ENCODE peak calls at places on chromosome 3, in eight cellular contexts. One of them, this sample, is unnamed.

GRCh38 chr3:9779197-9779596 is 9.4 kb upstream of the CAMK1 start:
- DNase-seq in substantia nigra: no peak
- DNase-seq in heart right ventricle: no peak
- DNase-seq in PC-3: no peak
- DNase-seq in esophagus squamous epithelium: no peak
- DNase-seq in SJSA1: no peak
- DNase-seq in foreskin keratinocyte: no peak
- DNase-seq in A549: no peak
- DNase-seq in this sample: no peak

GRCh38 chr3:10213156-10213792 is 35.0 kb upstream of the TATDN2 start:
- DNase-seq in substantia nigra: no peak
- DNase-seq in A549: no peak
- DNase-seq in PC-3: no peak
- DNase-seq in foreskin keratinocyte: no peak
- DNase-seq in esophagus squamous epithelium: no peak
- DNase-seq in heart right ventricle: no peak
- DNase-seq in SJSA1: no peak
- DNase-seq in this sample: no peak

GRCh38 chr3:130828931-130829574 is 64.8 kb upstream of the ATP2C1 start:
- DNase-seq in A549: no peak
- DNase-seq in foreskin keratinocyte: no peak
- DNase-seq in heart right ventricle: no peak
- DNase-seq in substantia nigra: no peak
- DNase-seq in SJSA1: no peak
- DNase-seq in PC-3: no peak
- DNase-seq in esophagus squamous epithelium: no peak
- DNase-seq in this sample: no peak

GRCh38 chr3:14602804-14603644 is 48.5 kb upstream of the CCDC174 start:
- DNase-seq in foreskin keratinocyte: no peak
- DNase-seq in esophagus squamous epithelium: no peak
- DNase-seq in SJSA1: no peak
- DNase-seq in PC-3: peak; percentile 11
- DNase-seq in heart right ventricle: no peak
- DNase-seq in substantia nigra: no peak
- DNase-seq in A549: no peak
- DNase-seq in this sample: no peak

GRCh38 chr3:43581343-43581742 is 40.5 kb downstream of the ANO10 start:
- DNase-seq in PC-3: peak; percentile 4
- DNase-seq in substantia nigra: no peak
- DNase-seq in esophagus squamous epithelium: no peak
- DNase-seq in A549: no peak
- DNase-seq in SJSA1: no peak
- DNase-seq in heart right ventricle: no peak
- DNase-seq in foreskin keratinocyte: peak; percentile 38
- DNase-seq in this sample: no peak

GRCh38 chr3:126908752-126909275 is 74.1 kb upstream of the PLXNA1 start:
- DNase-seq in SJSA1: no peak
- DNase-seq in esophagus squamous epithelium: no peak
- DNase-seq in PC-3: no peak
- DNase-seq in foreskin keratinocyte: no peak
- DNase-seq in heart right ventricle: no peak
- DNase-seq in A549: no peak
- DNase-seq in substantia nigra: no peak
- DNase-seq in this sample: no peak

GRCh38 chr3:169966951-169967915 is 626 bp downstream of the SEC62 start:
- DNase-seq in A549: peak; percentile 24
- DNase-seq in substantia nigra: peak; percentile 47
- DNase-seq in PC-3: peak; percentile 30
- DNase-seq in esophagus squamous epithelium: no peak
- DNase-seq in heart right ventricle: peak; percentile 63
- DNase-seq in foreskin keratinocyte: peak; percentile 44
- DNase-seq in SJSA1: peak; percentile 48
- DNase-seq in this sample: peak; percentile 84

GRCh38 chr3:11213810-11214450 is 58.3 kb upstream of the ATG7 start:
- DNase-seq in SJSA1: no peak
- DNase-seq in foreskin keratinocyte: no peak
- DNase-seq in PC-3: no peak
- DNase-seq in substantia nigra: no peak
- DNase-seq in heart right ventricle: no peak
- DNase-seq in esophagus squamous epithelium: no peak
- DNase-seq in A549: no peak
- DNase-seq in this sample: no peak

GRCh38 chr3:50536471-50537180 is 30.9 kb downstream of the C3orf18 start:
- DNase-seq in SJSA1: no peak
- DNase-seq in PC-3: no peak
- DNase-seq in esophagus squamous epithelium: no peak
- DNase-seq in heart right ventricle: no peak
- DNase-seq in A549: no peak
- DNase-seq in substantia nigra: no peak
- DNase-seq in foreskin keratinocyte: no peak
- DNase-seq in this sample: peak; percentile 56

GRCh38 chr3:99875573-99875924 is 57.9 kb downstream of the CMSS1 start:
- DNase-seq in SJSA1: no peak
- DNase-seq in foreskin keratinocyte: no peak
- DNase-seq in esophagus squamous epithelium: no peak
- DNase-seq in substantia nigra: no peak
- DNase-seq in PC-3: no peak
- DNase-seq in heart right ventricle: no peak
- DNase-seq in A549: peak; percentile 13
- DNase-seq in this sample: no peak

DNA sequence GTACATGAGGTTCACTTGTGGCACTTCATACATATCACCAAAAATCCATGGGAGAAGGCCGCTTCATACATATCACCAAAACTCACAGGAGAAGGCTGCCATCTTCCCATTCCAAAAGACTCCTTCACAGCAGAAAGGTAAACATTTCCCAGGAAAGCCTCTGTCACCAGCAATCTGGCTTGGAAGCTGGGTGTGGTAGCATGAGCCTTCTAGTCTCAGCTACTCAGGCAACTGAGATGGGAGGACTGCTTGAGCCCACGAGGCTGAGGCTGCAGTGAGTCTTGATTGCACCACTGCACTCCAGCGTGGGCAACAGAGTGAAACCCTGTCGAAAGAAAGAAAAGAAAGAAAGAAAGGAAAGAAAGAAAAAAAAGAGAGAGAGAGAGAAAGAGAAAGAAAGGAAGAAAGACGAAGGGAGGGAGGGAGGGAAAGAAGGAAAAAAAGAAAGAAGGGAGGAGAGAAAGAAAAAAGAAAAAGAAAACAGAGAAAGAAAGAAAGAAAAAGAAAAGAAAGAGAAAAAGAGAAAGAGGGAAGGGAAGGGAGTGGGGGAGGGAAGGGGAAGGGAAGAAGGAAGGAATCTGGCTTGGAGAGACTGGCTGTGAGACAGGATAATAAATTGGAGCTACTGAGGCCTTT is 7.2 kb downstream of the LRIG1 start:
- DNase-seq in substantia nigra: no peak
- DNase-seq in heart right ventricle: no peak
- DNase-seq in A549: no peak
- DNase-seq in PC-3: no peak
- DNase-seq in esophagus squamous epithelium: no peak
- DNase-seq in SJSA1: no peak
- DNase-seq in foreskin keratinocyte: no peak
- DNase-seq in this sample: no peak
- H3K27ac ChIP-seq in substantia nigra: no peak overlapping the region
- H3K27ac ChIP-seq in heart right ventricle: peak overlapping the region; percentile 94
- H3K27ac ChIP-seq in A549: no peak overlapping the region
- H3K27ac ChIP-seq in PC-3: no peak overlapping the region
- H3K27ac ChIP-seq in esophagus squamous epithelium: no peak overlapping the region
- H3K27ac ChIP-seq in SJSA1: no peak overlapping the region
- H3K27ac ChIP-seq in foreskin keratinocyte: no peak overlapping the region
- H3K27ac ChIP-seq in this sample: peak overlapping the region; percentile 24

DNA sequence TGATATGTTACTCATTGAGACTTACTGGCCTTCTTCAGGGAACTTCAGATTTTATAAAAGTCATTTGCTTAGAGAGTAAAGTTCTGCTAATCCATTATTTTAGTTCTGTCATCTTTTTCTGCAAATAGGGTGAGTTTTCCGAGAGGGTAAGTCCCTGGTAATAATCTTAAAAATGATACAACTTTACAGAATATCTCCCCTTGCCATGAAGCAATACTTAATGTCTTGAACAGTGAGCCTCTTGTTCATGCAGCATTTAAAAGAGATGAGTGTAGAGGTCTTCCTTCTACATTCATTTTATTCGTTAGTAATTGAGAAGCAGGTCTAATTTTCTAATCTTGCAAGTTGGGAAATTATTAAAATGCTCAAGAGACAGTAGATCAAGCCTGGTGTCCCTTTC is 52.6 kb downstream of the MBNL1 start:
- DNase-seq in esophagus squamous epithelium: no peak
- DNase-seq in PC-3: no peak
- DNase-seq in foreskin keratinocyte: no peak
- DNase-seq in A549: no peak
- DNase-seq in SJSA1: no peak
- DNase-seq in substantia nigra: no peak
- DNase-seq in heart right ventricle: no peak
- DNase-seq in this sample: no peak
- H3K27ac ChIP-seq in esophagus squamous epithelium: peak overlapping the region; percentile 55
- H3K27ac ChIP-seq in PC-3: no peak overlapping the region
- H3K27ac ChIP-seq in foreskin keratinocyte: no peak overlapping the region
- H3K27ac ChIP-seq in A549: no peak overlapping the region
- H3K27ac ChIP-seq in SJSA1: no peak overlapping the region
- H3K27ac ChIP-seq in substantia nigra: no peak overlapping the region
- H3K27ac ChIP-seq in heart right ventricle: peak overlapping the region; percentile 56
- H3K27ac ChIP-seq in this sample: peak overlapping the region; percentile 42

GRCh38 chr3:64648927-64649906 is 38.6 kb downstream of the ADAMTS9 start:
- DNase-seq in PC-3: no peak
- DNase-seq in substantia nigra: no peak
- DNase-seq in A549: no peak
- DNase-seq in heart right ventricle: no peak
- DNase-seq in esophagus squamous epithelium: no peak
- DNase-seq in SJSA1: no peak
- DNase-seq in foreskin keratinocyte: no peak
- DNase-seq in this sample: no peak
- H3K27ac ChIP-seq in PC-3: no peak overlapping the region
- H3K27ac ChIP-seq in substantia nigra: no peak overlapping the region
- H3K27ac ChIP-seq in A549: no peak overlapping the region
- H3K27ac ChIP-seq in heart right ventricle: no peak overlapping the region
- H3K27ac ChIP-seq in esophagus squamous epithelium: no peak overlapping the region
- H3K27ac ChIP-seq in SJSA1: no peak overlapping the region
- H3K27ac ChIP-seq in foreskin keratinocyte: no peak overlapping the region
- H3K27ac ChIP-seq in this sample: no peak overlapping the region

DNA sequence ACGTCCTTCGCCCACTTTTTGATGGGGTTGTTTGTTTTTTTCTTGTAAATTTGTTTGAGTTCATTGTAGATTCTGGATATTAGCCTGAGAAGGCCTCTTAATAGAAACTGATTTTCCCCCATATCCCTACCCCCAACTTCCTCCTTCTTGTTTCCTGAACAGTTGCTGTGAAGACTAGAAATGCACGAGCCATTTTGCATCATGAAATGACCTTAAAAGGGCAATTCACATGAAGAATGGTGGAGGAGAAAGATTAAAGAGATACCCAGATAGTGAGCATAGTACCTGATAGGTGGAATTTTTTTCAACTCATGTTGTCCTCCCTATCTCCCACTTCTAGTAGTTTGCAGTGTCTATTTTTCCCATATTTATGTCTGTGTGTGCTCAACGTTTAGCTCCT is 55.2 kb upstream of the KCNH8 start:
- DNase-seq in foreskin keratinocyte: no peak
- DNase-seq in SJSA1: no peak
- DNase-seq in esophagus squamous epithelium: no peak
- DNase-seq in heart right ventricle: no peak
- DNase-seq in substantia nigra: no peak
- DNase-seq in PC-3: no peak
- DNase-seq in A549: no peak
- DNase-seq in this sample: no peak
- H3K27ac ChIP-seq in foreskin keratinocyte: no peak overlapping the region
- H3K27ac ChIP-seq in SJSA1: no peak overlapping the region
- H3K27ac ChIP-seq in esophagus squamous epithelium: no peak overlapping the region
- H3K27ac ChIP-seq in heart right ventricle: no peak overlapping the region
- H3K27ac ChIP-seq in substantia nigra: no peak overlapping the region
- H3K27ac ChIP-seq in PC-3: no peak overlapping the region
- H3K27ac ChIP-seq in A549: no peak overlapping the region
- H3K27ac ChIP-seq in this sample: no peak overlapping the region

GRCh38 chr3:146308682-146309081 is 57.8 kb upstream of the PLSCR4 start:
- DNase-seq in PC-3: peak; percentile 90
- DNase-seq in SJSA1: no peak
- DNase-seq in A549: peak; percentile 13
- DNase-seq in foreskin keratinocyte: peak; percentile 12
- DNase-seq in esophagus squamous epithelium: no peak
- DNase-seq in heart right ventricle: no peak
- DNase-seq in substantia nigra: no peak
- DNase-seq in this sample: no peak

GRCh38 chr3:146308222-146308621 is 57.3 kb upstream of the PLSCR4 start:
- DNase-seq in substantia nigra: no peak
- DNase-seq in A549: no peak
- DNase-seq in PC-3: peak; percentile 81
- DNase-seq in heart right ventricle: no peak
- DNase-seq in esophagus squamous epithelium: no peak
- DNase-seq in SJSA1: no peak
- DNase-seq in foreskin keratinocyte: peak; percentile 29
- DNase-seq in this sample: no peak

GRCh38 chr3:146300756-146301155 is 49.9 kb upstream of the PLSCR4 start:
- DNase-seq in esophagus squamous epithelium: no peak
- DNase-seq in substantia nigra: no peak
- DNase-seq in A549: no peak
- DNase-seq in heart right ventricle: no peak
- DNase-seq in PC-3: no peak
- DNase-seq in SJSA1: no peak
- DNase-seq in foreskin keratinocyte: no peak
- DNase-seq in this sample: no peak

GRCh38 chr3:146306024-146306423 is 55.1 kb upstream of the PLSCR4 start:
- DNase-seq in foreskin keratinocyte: no peak
- DNase-seq in SJSA1: no peak
- DNase-seq in esophagus squamous epithelium: no peak
- DNase-seq in PC-3: no peak
- DNase-seq in substantia nigra: no peak
- DNase-seq in A549: no peak
- DNase-seq in heart right ventricle: no peak
- DNase-seq in this sample: no peak
- H3K27ac ChIP-seq in foreskin keratinocyte: no peak overlapping the region
- H3K27ac ChIP-seq in SJSA1: no peak overlapping the region
- H3K27ac ChIP-seq in esophagus squamous epithelium: no peak overlapping the region
- H3K27ac ChIP-seq in PC-3: no peak overlapping the region
- H3K27ac ChIP-seq in substantia nigra: no peak overlapping the region
- H3K27ac ChIP-seq in A549: no peak overlapping the region
- H3K27ac ChIP-seq in heart right ventricle: no peak overlapping the region
- H3K27ac ChIP-seq in this sample: no peak overlapping the region

GRCh38 chr3:32501785-32502088 is 915 bp downstream of the CMTM6 start:
- DNase-seq in foreskin keratinocyte: no peak
- DNase-seq in A549: no peak
- DNase-seq in esophagus squamous epithelium: no peak
- DNase-seq in PC-3: no peak
- DNase-seq in substantia nigra: no peak
- DNase-seq in heart right ventricle: no peak
- DNase-seq in SJSA1: no peak
- DNase-seq in this sample: no peak
- H3K27ac ChIP-seq in foreskin keratinocyte: peak overlapping the region; percentile 52
- H3K27ac ChIP-seq in A549: peak overlapping the region; percentile 94
- H3K27ac ChIP-seq in esophagus squamous epithelium: peak overlapping the region; percentile 95
- H3K27ac ChIP-seq in PC-3: peak overlapping the region; percentile 54
- H3K27ac ChIP-seq in substantia nigra: peak overlapping the region; percentile 73
- H3K27ac ChIP-seq in heart right ventricle: peak overlapping the region; percentile 98
- H3K27ac ChIP-seq in SJSA1: peak overlapping the region; percentile 97
- H3K27ac ChIP-seq in this sample: peak overlapping the region; percentile 79

GRCh38 chr3:59300727-59301134 is 250.9 kb upstream of the CFAP20DC start:
- DNase-seq in A549: no peak
- DNase-seq in SJSA1: no peak
- DNase-seq in PC-3: no peak
- DNase-seq in esophagus squamous epithelium: no peak
- DNase-seq in foreskin keratinocyte: peak; percentile 86
- DNase-seq in heart right ventricle: no peak
- DNase-seq in substantia nigra: no peak
- DNase-seq in this sample: no peak
- H3K27ac ChIP-seq in A549: no peak overlapping the region
- H3K27ac ChIP-seq in SJSA1: no peak overlapping the region
- H3K27ac ChIP-seq in PC-3: no peak overlapping the region
- H3K27ac ChIP-seq in esophagus squamous epithelium: no peak overlapping the region
- H3K27ac ChIP-seq in foreskin keratinocyte: no peak overlapping the region
- H3K27ac ChIP-seq in heart right ventricle: no peak overlapping the region
- H3K27ac ChIP-seq in substantia nigra: no peak overlapping the region
- H3K27ac ChIP-seq in this sample: no peak overlapping the region

GRCh38 chr3:140719841-140720240 is 42.0 kb downstream of the TRIM42 start:
- DNase-seq in SJSA1: no peak
- DNase-seq in PC-3: no peak
- DNase-seq in esophagus squamous epithelium: no peak
- DNase-seq in substantia nigra: no peak
- DNase-seq in foreskin keratinocyte: no peak
- DNase-seq in A549: no peak
- DNase-seq in heart right ventricle: no peak
- DNase-seq in this sample: no peak
- H3K27ac ChIP-seq in SJSA1: no peak overlapping the region
- H3K27ac ChIP-seq in PC-3: no peak overlapping the region
- H3K27ac ChIP-seq in esophagus squamous epithelium: peak overlapping the region; percentile 33
- H3K27ac ChIP-seq in substantia nigra: no peak overlapping the region
- H3K27ac ChIP-seq in foreskin keratinocyte: no peak overlapping the region
- H3K27ac ChIP-seq in A549: no peak overlapping the region
- H3K27ac ChIP-seq in heart right ventricle: no peak overlapping the region
- H3K27ac ChIP-seq in this sample: no peak overlapping the region